ENCODE peak calls at places on chromosomes 16 and 17, in five cellular contexts. J, I, Q, S and A are unnamed samples.

GRCh38 chr16:12508054-12508453 is 295.6 kb downstream of the CPPED1 start:
- DNase-seq in S (no peak), Q (no peak), J (no peak), I (no peak), A (no peak)

GRCh38 chr17:2064980-2065785 is 10.3 kb downstream of the HIC1 start:
- DNase-seq in S (peak), J (no peak), I (no peak), Q (peak), A (no peak)

GRCh38 chr16:57757326-57757786 is 21.8 kb downstream of the KATNB1 start:
- DNase-seq in S (peak), J (peak), Q (peak), I (peak), A (peak)

GRCh38 chr17:29619251-29619650 is 3.5 kb downstream of the CORO6 start:
- DNase-seq in I (no peak), S (peak), J (no peak), Q (peak), A (no peak)

GRCh38 chr16:49345829-49346228 is 27.8 kb upstream of the C16orf78 start:
- DNase-seq in Q (peak), J (peak), I (no peak), S (no peak), A (no peak)

GRCh38 chr16:57029161-57030160 is 40.1 kb downstream of the NLRC5 start:
- DNase-seq in Q (peak), S (peak), J (no peak), I (no peak), A (no peak)

GRCh38 chr17:2089021-2089422 is 34.1 kb downstream of the HIC1 start:
- DNase-seq in I (no peak), Q (no peak), S (peak), J (no peak), A (no peak)

GRCh38 chr16:89922884-89923639 is at the start of gene TUBB3:
- DNase-seq in I (peak), J (peak), S (peak), Q (peak), A (peak)

GRCh38 chr17:81097134-81097942 is 62.4 kb downstream of the BAIAP2 start:
- DNase-seq in J (peak), Q (peak), I (peak), S (peak), A (no peak)

GRCh38 chr16:78072275-78072674 is 27.2 kb upstream of the WWOX start:
- DNase-seq in S (no peak), Q (no peak), I (no peak), J (no peak), A (no peak)

GRCh38 chr17:31740611-31741082 is 118.4 kb downstream of the COPRS start:
- DNase-seq in J (no peak), S (peak), I (no peak), Q (no peak), A (no peak)

GRCh38 chr16:56554441-56554840 is 10.4 kb upstream of the MT4 start:
- DNase-seq in S (no peak), J (no peak), I (no peak), Q (no peak), A (no peak)

GRCh38 chr17:57689254-57689653 is 55.8 kb downstream of the CCDC182 start:
- DNase-seq in I (no peak), S (no peak), J (no peak), Q (no peak), A (no peak)

GRCh38 chr16:17229766-17230165 is 241.0 kb downstream of the XYLT1 start:
- DNase-seq in J (no peak), I (no peak), Q (no peak), S (no peak), A (no peak)

GRCh38 chr17:80835816-80836657 is 155.6 kb upstream of the CHMP6 start:
- DNase-seq in S (no peak), Q (no peak), J (no peak), I (no peak), A (no peak)

GRCh38 chr17:82923366-82924113 is 83.7 kb upstream of the ZNF750 start:
- DNase-seq in I (no peak), J (no peak), Q (no peak), S (no peak), A (no peak)

GRCh38 chr16:86387461-86388440 is 122.6 kb upstream of the FOXF1 start:
- DNase-seq in I (no peak), Q (peak), S (peak), J (no peak), A (peak)

GRCh38 chr17:74181341-74181740 is 22.1 kb upstream of the RPL38 start:
- DNase-seq in Q (no peak), S (no peak), J (no peak), I (no peak), A (no peak)

GRCh38 chr17:76451480-76451879 is 1.5 kb downstream of the UBE2O start:
- DNase-seq in S (no peak), Q (no peak), J (no peak), I (no peak), A (no peak)

GRCh38 chr16:680967-681745 is 946 bp downstream of the STUB1 start:
- DNase-seq in S (peak), J (no peak), I (no peak), Q (peak), A (no peak)